ENCODE peak calls at places on chromosomes 1 and 21, in seven cellular contexts. D is stimulated activated CD8-positive, alpha-beta memory T cell treated with anti-CD3 and anti-CD28 coated beads, Interleukin-4, amount 100 ng/mL, for 4 hours; J is effector CD4-positive, alpha-beta T cell; X is GDM1; K is fibroblast of lung; V is iPS-NIHi11; M is stomach. S is an unnamed sample.

GRCh38 chr1:151309851-151310323 is 17.3 kb downstream of the PI4KB start:
- DNase-seq in X (no peak), D (no peak), J (no peak), M (no peak), K (peak), V (peak), S (peak)

GRCh38 chr1:23446644-23447310 is 22.2 kb upstream of the TCEA3 start:
- DNase-seq in D (no peak), M (no peak), K (no peak), X (no peak), J (no peak), V (no peak), S (no peak)

GRCh38 chr1:14539953-14540563 is 58.4 kb upstream of the KAZN start:
- DNase-seq in M (no peak), J (no peak), D (no peak), V (no peak), K (no peak), X (no peak), S (peak)

GRCh38 chr1:41653574-41653973 is 169.1 kb upstream of the EDN2 start:
- DNase-seq in X (no peak), D (no peak), M (no peak), J (no peak), K (no peak), V (no peak), S (no peak)

GRCh38 chr1:64745181-64745985 is 508 bp downstream of the RAVER2 start:
- DNase-seq in J (peak), V (peak), M (peak), X (peak), K (peak), D (no peak), S (peak)

GRCh38 chr1:66360285-66360724 is 173.6 kb upstream of the SGIP1 start:
- DNase-seq in D (no peak), X (no peak), J (no peak), V (no peak), K (no peak), M (no peak), S (no peak)

GRCh38 chr21:45011911-45012660 is 62.3 kb upstream of the ADARB1 start:
- DNase-seq in X (no peak), D (no peak), M (no peak), J (no peak), V (peak), K (peak), S (peak)

GRCh38 chr1:18396247-18396646 is 84.5 kb upstream of the KLHDC7A start:
- DNase-seq in X (no peak), K (no peak), V (no peak), M (no peak), J (no peak), D (no peak), S (no peak)

GRCh38 chr1:163824490-163824889 is 502.7 kb downstream of the NUF2 start:
- DNase-seq in D (no peak), M (no peak), J (no peak), K (peak), X (no peak), V (no peak), S (no peak)

GRCh38 chr21:34692458-34693020 is 23.7 kb downstream of the CLIC6 start:
- DNase-seq in D (no peak), J (no peak), K (no peak), X (no peak), M (no peak), V (no peak), S (no peak)

GRCh38 chr1:40712997-40713396 is 21.5 kb downstream of the NFYC start:
- DNase-seq in J (no peak), D (no peak), V (no peak), X (peak), M (no peak), K (no peak), S (no peak)

GRCh38 chr1:8077602-8078001 is 51.5 kb upstream of the ERRFI1 start:
- DNase-seq in D (no peak), J (no peak), X (no peak), K (no peak), M (no peak), V (no peak), S (no peak)

GRCh38 chr1:23957096-23957495 is 2.5 kb upstream of the PNRC2 start:
- DNase-seq in M (peak), J (no peak), K (no peak), V (no peak), X (no peak), D (no peak), S (peak)

GRCh38 chr1:247740721-247741120 is 2.3 kb downstream of the OR14K1 start:
- DNase-seq in V (no peak), X (no peak), M (no peak), K (no peak), D (no peak), J (no peak), S (no peak)

GRCh38 chr21:44520326-44521300 is 19.4 kb downstream of the KRTAP10-1 start:
- DNase-seq in D (no peak), K (no peak), J (no peak), X (no peak), V (no peak), M (no peak), S (no peak)

GRCh38 chr1:29055160-29055559 is 68.5 kb downstream of the TMEM200B start:
- DNase-seq in J (no peak), K (no peak), D (no peak), M (no peak), X (no peak), V (no peak), S (no peak)

GRCh38 chr1:202279806-202280205 is 61.9 kb downstream of the UBE2T start:
- DNase-seq in X (no peak), K (no peak), D (no peak), V (no peak), M (no peak), J (no peak), S (no peak)

GRCh38 chr1:167000546-167000945 is 11.5 kb downstream of the MAEL start:
- DNase-seq in D (no peak), J (no peak), X (no peak), K (no peak), V (no peak), M (no peak), S (no peak)

GRCh38 chr1:156083800-156084790 is 1.8 kb upstream of the MEX3A start:
- DNase-seq in V (no peak), J (no peak), M (no peak), X (no peak), K (no peak), D (no peak), S (peak)

GRCh38 chr1:197911857-197912696 is 5.1 kb upstream of the LHX9 start:
- DNase-seq in K (no peak), X (no peak), J (no peak), M (no peak), D (no peak), V (peak), S (no peak)

S was measured in left kidney.